ENCODE peak calls at places on chromosomes 3 and 15, in five cellular contexts. G is HepG2, V is H1, T is GM12878, A is K562. Y is an unnamed sample.

GRCh38 chr3:134885877-134886621 is 91.0 kb downstream of the EPHB1 start:
- DNase-seq in T (peak; percentile 95), A (no peak), V (no peak), G (no peak), Y (no peak)

GRCh38 chr3:175895731-175896130 is 1036.6 kb downstream of the NAALADL2 start:
- DNase-seq in V (no peak), T (no peak), G (no peak), A (no peak), Y (no peak)

GRCh38 chr15:40270246-40270995 is 12.4 kb downstream of the ANKRD63 start:
- DNase-seq in G (no peak), V (no peak), A (no peak), T (no peak), Y (no peak)

GRCh38 chr15:57505949-57506391 is 85.7 kb upstream of the MYZAP start:
- DNase-seq in A (no peak), V (no peak), T (no peak), G (no peak), Y (no peak)

GRCh38 chr3:172173316-172174271 is 134.2 kb downstream of the FNDC3B start:
- DNase-seq in A (no peak), G (no peak), V (no peak), T (no peak), Y (no peak)

GRCh38 chr3:99960941-99961340 is 143.3 kb downstream of the CMSS1 start:
- DNase-seq in V (no peak), G (no peak), A (no peak), T (no peak), Y (no peak)

GRCh38 chr3:84439476-84439875 is 519.3 kb upstream of the CADM2 start:
- DNase-seq in V (no peak), G (no peak), T (no peak), A (no peak), Y (no peak)

GRCh38 chr3:126529585-126530170 is 5.7 kb downstream of the CHST13 start:
- DNase-seq in A (no peak), G (no peak), T (no peak), V (no peak), Y (no peak)

GRCh38 chr3:123586966-123587365 is 2.1 kb upstream of the HACD2 start:
- DNase-seq in G (no peak), A (no peak), V (no peak), T (no peak), Y (no peak)

GRCh38 chr15:60966316-60966715 is 262.8 kb downstream of the RORA start:
- DNase-seq in V (no peak), T (no peak), G (no peak), A (no peak), Y (no peak)

GRCh38 chr3:20062996-20063395 is 22.8 kb downstream of the KAT2B start:
- DNase-seq in V (no peak), T (no peak), A (no peak), G (no peak), Y (no peak)

GRCh38 chr3:196633658-196634151 is 5.8 kb upstream of the NRROS start:
- DNase-seq in T (no peak), G (no peak), A (no peak), V (no peak), Y (no peak)

GRCh38 chr15:41634072-41634628 is 26.1 kb upstream of the MGA start:
- DNase-seq in G (no peak), A (no peak), T (no peak), V (no peak), Y (no peak)

GRCh38 chr3:151425640-151426336 is 35.1 kb downstream of the IGSF10 start:
- DNase-seq in V (no peak), T (no peak), G (no peak), A (no peak), Y (no peak)

GRCh38 chr3:70308760-70309159 is 3.7 kb downstream of the MDFIC2 start:
- DNase-seq in V (no peak), G (no peak), A (no peak), T (no peak), Y (no peak)

GRCh38 chr3:33218446-33219174 is at the start of gene SUSD5:
- DNase-seq in T (no peak), G (no peak), A (no peak), V (peak; percentile 80), Y (no peak)

GRCh38 chr15:74794248-74794969 is 12.5 kb downstream of the CSK start:
- DNase-seq in T (no peak), A (no peak), V (no peak), G (no peak), Y (no peak)

GRCh38 chr3:127114337-127115070 is 78.4 kb upstream of the PRR23E start:
- DNase-seq in A (no peak), V (no peak), T (no peak), G (no peak), Y (no peak)

GRCh38 chr15:75721462-75721922 is 8.8 kb upstream of the CSPG4 start:
- DNase-seq in G (no peak), A (no peak), V (no peak), T (no peak), Y (no peak)

GRCh38 chr3:111582114-111582461 is 13.1 kb downstream of the ZBED2 start:
- DNase-seq in G (peak; percentile 8), T (no peak), V (no peak), A (no peak), Y (peak; percentile 63)

GRCh38 chr3:176088962-176089383 is 1108.3 kb downstream of the TBL1XR1 start:
- DNase-seq in G (peak; percentile 57), V (no peak), T (no peak), A (no peak), Y (no peak)

GRCh38 chr3:196688349-196688748 is 23.7 kb downstream of the CEP19 start:
- DNase-seq in T (no peak), V (no peak), A (no peak), G (no peak), Y (no peak)

GRCh38 chr3:109943181-109943580 is 605.8 kb upstream of the DPPA4 start:
- DNase-seq in V (no peak), T (no peak), G (no peak), A (no peak), Y (no peak)

GRCh38 chr3:109944836-109945235 is 607.5 kb upstream of the DPPA4 start:
- DNase-seq in G (no peak), T (no peak), A (no peak), V (no peak), Y (no peak)

GRCh38 chr3:109939817-109940216 is 602.5 kb upstream of the DPPA4 start:
- DNase-seq in G (no peak), V (no peak), A (no peak), T (no peak), Y (no peak)
- TF ChIP-seq POLR2A in G (no peak), V (no peak), A (no peak), T (no peak), Y (no peak)

DNA sequence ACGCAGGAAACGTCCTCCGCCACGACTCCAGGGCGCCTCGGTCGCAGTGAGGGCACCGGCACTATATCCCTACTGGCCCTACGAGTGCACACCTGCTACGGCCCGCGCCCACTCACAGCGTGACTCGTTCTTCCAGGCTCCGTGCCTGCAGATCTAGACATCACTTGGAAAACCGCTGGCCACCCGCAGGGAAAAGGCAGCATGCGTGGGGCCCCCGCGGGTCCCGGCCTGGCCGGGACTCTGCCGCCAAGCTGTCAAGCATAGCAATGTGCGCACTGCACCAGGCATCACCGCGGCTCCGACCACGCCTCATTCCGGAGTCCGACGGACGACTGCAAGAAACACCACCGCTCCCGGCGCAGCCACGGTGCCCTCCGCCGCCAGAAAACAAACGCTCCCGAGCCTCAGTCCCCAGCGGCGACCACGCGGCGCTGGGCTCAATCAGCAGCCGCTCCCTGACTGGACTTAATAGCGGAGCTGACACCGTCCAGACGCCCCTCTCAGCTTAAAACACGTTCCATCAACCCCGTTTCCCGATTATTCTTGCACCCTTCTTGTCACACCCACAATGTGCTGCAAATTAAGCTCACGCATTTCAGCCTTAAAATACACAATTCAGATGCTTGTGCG is 984 bp downstream of the CYFIP1 start:
- DNase-seq in A (peak; percentile 51), T (no peak), V (peak; percentile 69), G (peak; percentile 36), Y (no peak)
- TF ChIP-seq SRF in A (no peak), T (no peak), V (no peak), G (no peak), Y (no peak)

DNA sequence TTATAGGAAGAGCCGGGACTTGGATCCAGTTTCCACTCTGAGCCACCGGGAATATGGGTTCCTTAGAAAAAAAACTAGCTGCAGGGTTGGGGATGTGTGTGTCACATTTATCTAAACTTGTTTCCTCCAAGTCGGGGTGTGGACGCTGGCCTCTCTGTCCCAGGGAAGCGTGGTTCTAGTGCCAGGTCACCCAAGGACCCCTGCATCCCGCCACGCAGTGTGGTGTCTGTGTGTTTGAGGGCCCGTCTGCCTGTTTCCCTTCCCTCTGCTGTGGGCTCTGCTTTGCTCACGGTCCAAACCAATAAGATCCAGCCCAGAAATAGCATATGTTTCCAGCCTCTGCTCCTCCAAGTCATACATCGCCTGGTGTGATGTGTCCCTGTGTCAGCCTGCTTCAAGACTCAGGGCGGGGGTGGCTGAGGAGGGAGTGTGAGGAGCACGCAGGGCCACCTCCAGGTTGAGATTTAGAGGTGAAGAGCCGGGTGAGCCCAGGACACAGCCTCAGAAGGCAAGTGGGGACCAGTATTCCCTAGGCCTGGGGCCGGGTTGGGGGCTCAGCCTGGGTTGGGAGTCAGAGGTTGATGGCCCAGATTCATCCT is 21.9 kb upstream of the RPL29 start:
- DNase-seq in G (no peak), A (no peak), V (no peak), T (no peak), Y (no peak)
- TF ChIP-seq POLR2A in G (no peak), A (no peak), V (no peak), T (no peak), Y (no peak)

GRCh38 chr3:129439381-129439816 is 349 bp downstream of the MBD4 start:
- DNase-seq in G (no peak), V (no peak), T (no peak), A (peak; percentile 61), Y (no peak)
- TF ChIP-seq SRF in G (no peak), V (peak; percentile 2), T (no peak), A (no peak), Y (no peak)